ENCODE peak calls at places on chromosomes 12 and 14, in six cellular contexts. One of them, this sample, is unnamed.

GRCh38 chr12:4960547-4960946 is 50.8 kb downstream of the KCNA1 start:
- DNase-seq in GM03348: no peak
- DNase-seq in AG08395: no peak
- DNase-seq in foreskin fibroblast: no peak
- DNase-seq in SW 1271: no peak
- DNase-seq in adipocyte: no peak
- DNase-seq in this sample: no peak

GRCh38 chr14:54838931-54839512 is 63.6 kb downstream of the GCH1 start:
- DNase-seq in AG08395: no peak
- DNase-seq in foreskin fibroblast: no peak
- DNase-seq in GM03348: no peak
- DNase-seq in adipocyte: no peak
- DNase-seq in SW 1271: no peak
- DNase-seq in this sample: no peak

GRCh38 chr14:69044965-69045555 is 66.0 kb upstream of the ACTN1 start:
- DNase-seq in AG08395: peak
- DNase-seq in adipocyte: peak
- DNase-seq in foreskin fibroblast: peak
- DNase-seq in SW 1271: no peak
- DNase-seq in GM03348: peak
- DNase-seq in this sample: no peak

GRCh38 chr14:93811020-93811419 is 22.7 kb upstream of the PRIMA1 start:
- DNase-seq in foreskin fibroblast: no peak
- DNase-seq in adipocyte: no peak
- DNase-seq in SW 1271: no peak
- DNase-seq in AG08395: no peak
- DNase-seq in GM03348: no peak
- DNase-seq in this sample: no peak

GRCh38 chr14:80850197-80850814 is 91.2 kb downstream of the CEP128 start:
- DNase-seq in adipocyte: peak
- DNase-seq in AG08395: peak
- DNase-seq in GM03348: peak
- DNase-seq in foreskin fibroblast: peak
- DNase-seq in SW 1271: no peak
- DNase-seq in this sample: no peak

GRCh38 chr14:61322799-61323290 is 1.5 kb downstream of the PRKCH start:
- DNase-seq in foreskin fibroblast: peak
- DNase-seq in GM03348: no peak
- DNase-seq in SW 1271: no peak
- DNase-seq in AG08395: no peak
- DNase-seq in adipocyte: peak
- DNase-seq in this sample: peak

GRCh38 chr12:25585021-25585523 is 32.0 kb upstream of the LMNTD1 start:
- DNase-seq in AG08395: peak
- DNase-seq in GM03348: peak
- DNase-seq in foreskin fibroblast: peak
- DNase-seq in SW 1271: no peak
- DNase-seq in adipocyte: peak
- DNase-seq in this sample: no peak

GRCh38 chr12:125125271-125125670 is 60.0 kb downstream of the AACS start:
- DNase-seq in SW 1271: no peak
- DNase-seq in foreskin fibroblast: no peak
- DNase-seq in adipocyte: no peak
- DNase-seq in AG08395: no peak
- DNase-seq in GM03348: no peak
- DNase-seq in this sample: no peak

GRCh38 chr14:36315159-36315853 is 5.1 kb downstream of the MBIP start:
- DNase-seq in AG08395: no peak
- DNase-seq in GM03348: no peak
- DNase-seq in foreskin fibroblast: no peak
- DNase-seq in SW 1271: no peak
- DNase-seq in adipocyte: no peak
- DNase-seq in this sample: peak

GRCh38 chr12:116492703-116493324 is 66.4 kb upstream of the MAP1LC3B2 start:
- DNase-seq in foreskin fibroblast: peak
- DNase-seq in SW 1271: no peak
- DNase-seq in AG08395: peak
- DNase-seq in GM03348: peak
- DNase-seq in adipocyte: peak
- DNase-seq in this sample: no peak

GRCh38 chr14:89618309-89618708 is 201.3 kb upstream of the FOXN3 start:
- DNase-seq in foreskin fibroblast: no peak
- DNase-seq in AG08395: peak
- DNase-seq in SW 1271: no peak
- DNase-seq in GM03348: peak
- DNase-seq in adipocyte: peak
- DNase-seq in this sample: no peak

GRCh38 chr12:121214855-121215745 is 5.2 kb downstream of the P2RX4 start:
- DNase-seq in foreskin fibroblast: peak
- DNase-seq in adipocyte: peak
- DNase-seq in GM03348: peak
- DNase-seq in SW 1271: peak
- DNase-seq in AG08395: peak
- DNase-seq in this sample: no peak

GRCh38 chr12:39427360-39427808 is 15.5 kb downstream of the KIF21A start:
- DNase-seq in foreskin fibroblast: peak
- DNase-seq in adipocyte: peak
- DNase-seq in GM03348: no peak
- DNase-seq in SW 1271: no peak
- DNase-seq in AG08395: no peak
- DNase-seq in this sample: no peak

GRCh38 chr14:100618763-100619320 is 31.6 kb upstream of the BEGAIN start:
- DNase-seq in SW 1271: no peak
- DNase-seq in adipocyte: no peak
- DNase-seq in AG08395: no peak
- DNase-seq in GM03348: no peak
- DNase-seq in foreskin fibroblast: no peak
- DNase-seq in this sample: no peak

GRCh38 chr12:81835783-81836182 is 76.6 kb upstream of the PPFIA2 start:
- DNase-seq in SW 1271: no peak
- DNase-seq in AG08395: no peak
- DNase-seq in adipocyte: no peak
- DNase-seq in foreskin fibroblast: no peak
- DNase-seq in GM03348: no peak
- DNase-seq in this sample: no peak

GRCh38 chr12:84508325-84508861 is 404.2 kb downstream of the SLC6A15 start:
- DNase-seq in foreskin fibroblast: peak
- DNase-seq in GM03348: peak
- DNase-seq in SW 1271: no peak
- DNase-seq in adipocyte: peak
- DNase-seq in AG08395: peak
- DNase-seq in this sample: no peak

GRCh38 chr12:2984249-2984648 is 25.1 kb downstream of the TEAD4 start:
- DNase-seq in SW 1271: no peak
- DNase-seq in adipocyte: no peak
- DNase-seq in foreskin fibroblast: no peak
- DNase-seq in GM03348: no peak
- DNase-seq in AG08395: no peak
- DNase-seq in this sample: no peak

GRCh38 chr12:6425588-6426531 is 18.9 kb upstream of the CD27 start:
- DNase-seq in SW 1271: no peak
- DNase-seq in GM03348: no peak
- DNase-seq in foreskin fibroblast: no peak
- DNase-seq in AG08395: no peak
- DNase-seq in adipocyte: no peak
- DNase-seq in this sample: no peak

GRCh38 chr12:34404377-34405285 is 382.3 kb downstream of the ALG10 start:
- DNase-seq in AG08395: no peak
- DNase-seq in GM03348: peak
- DNase-seq in foreskin fibroblast: no peak
- DNase-seq in adipocyte: no peak
- DNase-seq in SW 1271: no peak
- DNase-seq in this sample: no peak

GRCh38 chr12:80937391-80938238 is at the start of gene LIN7A:
- DNase-seq in SW 1271: no peak
- DNase-seq in foreskin fibroblast: peak
- DNase-seq in GM03348: peak
- DNase-seq in AG08395: peak
- DNase-seq in adipocyte: peak
- DNase-seq in this sample: peak

GRCh38 chr14:95872777-95873176 is 3.9 kb upstream of the TUNAR start:
- DNase-seq in AG08395: no peak
- DNase-seq in adipocyte: no peak
- DNase-seq in GM03348: no peak
- DNase-seq in foreskin fibroblast: no peak
- DNase-seq in SW 1271: no peak
- DNase-seq in this sample: no peak

GRCh38 chr12:51188359-51189051 is 15.6 kb upstream of the TFCP2 start:
- DNase-seq in adipocyte: no peak
- DNase-seq in AG08395: no peak
- DNase-seq in GM03348: no peak
- DNase-seq in foreskin fibroblast: no peak
- DNase-seq in SW 1271: no peak
- DNase-seq in this sample: no peak

This sample was measured in DMS79.